ENCODE peak calls at places on chromosomes 3 and 15, in nine cellular contexts. One of them, this sample, is unnamed.

GRCh38 chr3:187960820-187961219 is 193.1 kb upstream of the LPP start:
- DNase-seq in stimulated activated CD4-positive, alpha-beta T cell treated with anti-CD3 and anti-CD28 coated beads, Interleukin-2, amount 100 ng/mL, for 4 hours: no peak
- DNase-seq in psoas muscle: no peak
- DNase-seq in occipital lobe: no peak
- DNase-seq in RPMI8226: no peak
- DNase-seq in activated T-helper 1 cell treated with anti-CD3 and anti-CD28 coated beads, Interleukin-12 subunit alpha, Interleukin-12 subunit beta, Interleukin-2, Interleukin-4 antibody, amounts not matched to agents 30 ng/mL and 10 ng/mL and 1 ng/mL, durations not matched to agents 14 hours and 24 hours and 36 hours: no peak
- DNase-seq in astrocyte: peak; percentile 74
- DNase-seq in stimulated activated effector memory CD8-positive, alpha-beta T cell treated with anti-CD3 and anti-CD28 coated beads, Interleukin-12 subunit alpha, Interleukin-12 subunit beta, amount 100 ng/mL, for 72 hours: no peak
- DNase-seq in fibroblast of villous mesenchyme: no peak
- DNase-seq in this sample: no peak

GRCh38 chr15:49163678-49164077 is 6.4 kb upstream of the GALK2 start:
- DNase-seq in stimulated activated CD4-positive, alpha-beta T cell treated with anti-CD3 and anti-CD28 coated beads, Interleukin-2, amount 100 ng/mL, for 4 hours: no peak
- DNase-seq in psoas muscle: no peak
- DNase-seq in occipital lobe: no peak
- DNase-seq in RPMI8226: no peak
- DNase-seq in activated T-helper 1 cell treated with anti-CD3 and anti-CD28 coated beads, Interleukin-12 subunit alpha, Interleukin-12 subunit beta, Interleukin-2, Interleukin-4 antibody, amounts not matched to agents 30 ng/mL and 10 ng/mL and 1 ng/mL, durations not matched to agents 14 hours and 24 hours and 36 hours: no peak
- DNase-seq in astrocyte: no peak
- DNase-seq in stimulated activated effector memory CD8-positive, alpha-beta T cell treated with anti-CD3 and anti-CD28 coated beads, Interleukin-12 subunit alpha, Interleukin-12 subunit beta, amount 100 ng/mL, for 72 hours: no peak
- DNase-seq in fibroblast of villous mesenchyme: no peak
- DNase-seq in this sample: no peak

GRCh38 chr3:171028025-171028778 is 1.7 kb upstream of the SLC2A2 start:
- DNase-seq in stimulated activated CD4-positive, alpha-beta T cell treated with anti-CD3 and anti-CD28 coated beads, Interleukin-2, amount 100 ng/mL, for 4 hours: no peak
- DNase-seq in psoas muscle: peak; percentile 70
- DNase-seq in occipital lobe: peak; percentile 2
- DNase-seq in RPMI8226: no peak
- DNase-seq in activated T-helper 1 cell treated with anti-CD3 and anti-CD28 coated beads, Interleukin-12 subunit alpha, Interleukin-12 subunit beta, Interleukin-2, Interleukin-4 antibody, amounts not matched to agents 30 ng/mL and 10 ng/mL and 1 ng/mL, durations not matched to agents 14 hours and 24 hours and 36 hours: peak; percentile 32
- DNase-seq in astrocyte: peak; percentile 97
- DNase-seq in stimulated activated effector memory CD8-positive, alpha-beta T cell treated with anti-CD3 and anti-CD28 coated beads, Interleukin-12 subunit alpha, Interleukin-12 subunit beta, amount 100 ng/mL, for 72 hours: peak; percentile 59
- DNase-seq in fibroblast of villous mesenchyme: peak; percentile 92
- DNase-seq in this sample: no peak

GRCh38 chr3:169505577-169506155 is 157.8 kb downstream of the MECOM start:
- DNase-seq in stimulated activated CD4-positive, alpha-beta T cell treated with anti-CD3 and anti-CD28 coated beads, Interleukin-2, amount 100 ng/mL, for 4 hours: no peak
- DNase-seq in psoas muscle: no peak
- DNase-seq in occipital lobe: no peak
- DNase-seq in RPMI8226: peak; percentile 39
- DNase-seq in activated T-helper 1 cell treated with anti-CD3 and anti-CD28 coated beads, Interleukin-12 subunit alpha, Interleukin-12 subunit beta, Interleukin-2, Interleukin-4 antibody, amounts not matched to agents 30 ng/mL and 10 ng/mL and 1 ng/mL, durations not matched to agents 14 hours and 24 hours and 36 hours: no peak
- DNase-seq in astrocyte: no peak
- DNase-seq in stimulated activated effector memory CD8-positive, alpha-beta T cell treated with anti-CD3 and anti-CD28 coated beads, Interleukin-12 subunit alpha, Interleukin-12 subunit beta, amount 100 ng/mL, for 72 hours: no peak
- DNase-seq in fibroblast of villous mesenchyme: no peak
- DNase-seq in this sample: peak; percentile 20

GRCh38 chr3:37985637-37986320 is 4.8 kb upstream of the VILL start:
- DNase-seq in stimulated activated CD4-positive, alpha-beta T cell treated with anti-CD3 and anti-CD28 coated beads, Interleukin-2, amount 100 ng/mL, for 4 hours: no peak
- DNase-seq in psoas muscle: peak; percentile 52
- DNase-seq in occipital lobe: peak; percentile 38
- DNase-seq in RPMI8226: no peak
- DNase-seq in activated T-helper 1 cell treated with anti-CD3 and anti-CD28 coated beads, Interleukin-12 subunit alpha, Interleukin-12 subunit beta, Interleukin-2, Interleukin-4 antibody, amounts not matched to agents 30 ng/mL and 10 ng/mL and 1 ng/mL, durations not matched to agents 14 hours and 24 hours and 36 hours: no peak
- DNase-seq in astrocyte: no peak
- DNase-seq in stimulated activated effector memory CD8-positive, alpha-beta T cell treated with anti-CD3 and anti-CD28 coated beads, Interleukin-12 subunit alpha, Interleukin-12 subunit beta, amount 100 ng/mL, for 72 hours: no peak
- DNase-seq in fibroblast of villous mesenchyme: peak; percentile 43
- DNase-seq in this sample: peak; percentile 36

GRCh38 chr3:196636369-196637349 is 2.8 kb upstream of the NRROS start:
- DNase-seq in stimulated activated CD4-positive, alpha-beta T cell treated with anti-CD3 and anti-CD28 coated beads, Interleukin-2, amount 100 ng/mL, for 4 hours: no peak
- DNase-seq in psoas muscle: no peak
- DNase-seq in occipital lobe: no peak
- DNase-seq in RPMI8226: no peak
- DNase-seq in activated T-helper 1 cell treated with anti-CD3 and anti-CD28 coated beads, Interleukin-12 subunit alpha, Interleukin-12 subunit beta, Interleukin-2, Interleukin-4 antibody, amounts not matched to agents 30 ng/mL and 10 ng/mL and 1 ng/mL, durations not matched to agents 14 hours and 24 hours and 36 hours: no peak
- DNase-seq in astrocyte: no peak
- DNase-seq in stimulated activated effector memory CD8-positive, alpha-beta T cell treated with anti-CD3 and anti-CD28 coated beads, Interleukin-12 subunit alpha, Interleukin-12 subunit beta, amount 100 ng/mL, for 72 hours: no peak
- DNase-seq in fibroblast of villous mesenchyme: no peak
- DNase-seq in this sample: no peak

GRCh38 chr3:197734667-197735318 is 1.9 kb downstream of the RUBCN start:
- DNase-seq in stimulated activated CD4-positive, alpha-beta T cell treated with anti-CD3 and anti-CD28 coated beads, Interleukin-2, amount 100 ng/mL, for 4 hours: no peak
- DNase-seq in psoas muscle: no peak
- DNase-seq in occipital lobe: no peak
- DNase-seq in RPMI8226: peak; percentile 84
- DNase-seq in activated T-helper 1 cell treated with anti-CD3 and anti-CD28 coated beads, Interleukin-12 subunit alpha, Interleukin-12 subunit beta, Interleukin-2, Interleukin-4 antibody, amounts not matched to agents 30 ng/mL and 10 ng/mL and 1 ng/mL, durations not matched to agents 14 hours and 24 hours and 36 hours: no peak
- DNase-seq in astrocyte: no peak
- DNase-seq in stimulated activated effector memory CD8-positive, alpha-beta T cell treated with anti-CD3 and anti-CD28 coated beads, Interleukin-12 subunit alpha, Interleukin-12 subunit beta, amount 100 ng/mL, for 72 hours: no peak
- DNase-seq in fibroblast of villous mesenchyme: no peak
- DNase-seq in this sample: no peak

GRCh38 chr15:43776101-43776717 is 557 bp downstream of the ELL3 start:
- DNase-seq in stimulated activated CD4-positive, alpha-beta T cell treated with anti-CD3 and anti-CD28 coated beads, Interleukin-2, amount 100 ng/mL, for 4 hours: no peak
- DNase-seq in psoas muscle: no peak
- DNase-seq in occipital lobe: no peak
- DNase-seq in RPMI8226: no peak
- DNase-seq in activated T-helper 1 cell treated with anti-CD3 and anti-CD28 coated beads, Interleukin-12 subunit alpha, Interleukin-12 subunit beta, Interleukin-2, Interleukin-4 antibody, amounts not matched to agents 30 ng/mL and 10 ng/mL and 1 ng/mL, durations not matched to agents 14 hours and 24 hours and 36 hours: no peak
- DNase-seq in astrocyte: no peak
- DNase-seq in stimulated activated effector memory CD8-positive, alpha-beta T cell treated with anti-CD3 and anti-CD28 coated beads, Interleukin-12 subunit alpha, Interleukin-12 subunit beta, amount 100 ng/mL, for 72 hours: no peak
- DNase-seq in fibroblast of villous mesenchyme: no peak
- DNase-seq in this sample: no peak

GRCh38 chr15:77823736-77824135 is 191.0 kb upstream of the LINGO1 start:
- DNase-seq in stimulated activated CD4-positive, alpha-beta T cell treated with anti-CD3 and anti-CD28 coated beads, Interleukin-2, amount 100 ng/mL, for 4 hours: no peak
- DNase-seq in psoas muscle: peak; percentile 30
- DNase-seq in occipital lobe: no peak
- DNase-seq in RPMI8226: no peak
- DNase-seq in activated T-helper 1 cell treated with anti-CD3 and anti-CD28 coated beads, Interleukin-12 subunit alpha, Interleukin-12 subunit beta, Interleukin-2, Interleukin-4 antibody, amounts not matched to agents 30 ng/mL and 10 ng/mL and 1 ng/mL, durations not matched to agents 14 hours and 24 hours and 36 hours: no peak
- DNase-seq in astrocyte: no peak
- DNase-seq in stimulated activated effector memory CD8-positive, alpha-beta T cell treated with anti-CD3 and anti-CD28 coated beads, Interleukin-12 subunit alpha, Interleukin-12 subunit beta, amount 100 ng/mL, for 72 hours: no peak
- DNase-seq in fibroblast of villous mesenchyme: no peak
- DNase-seq in this sample: peak; percentile 44